ENCODE peak calls at places on chromosomes 3 and 15, in four cellular contexts. One of them, this sample, is unnamed.
A peak's percentile ranks its signal among the peaks of the same experiment; 100 is the strongest.

GRCh38 chr3:177431525-177432255 is 234.4 kb upstream of the TBL1XR1 start:
- DNase-seq in A549: no peak
- DNase-seq in bronchial epithelial cell: no peak
- DNase-seq in A673: peak; percentile 19
- DNase-seq in this sample: peak; percentile 61

GRCh38 chr3:113948015-113948917 is 453 bp downstream of the ZDHHC23 start:
- DNase-seq in bronchial epithelial cell: peak; percentile 14
- DNase-seq in A549: peak; percentile 18
- DNase-seq in A673: peak; percentile 26
- DNase-seq in this sample: no peak

GRCh38 chr3:187325632-187326031 is 34.1 kb upstream of the MASP1 start:
- DNase-seq in A673: peak; percentile 10
- DNase-seq in A549: no peak
- DNase-seq in bronchial epithelial cell: no peak
- DNase-seq in this sample: no peak

GRCh38 chr15:95259513-95259912 is 1028.2 kb downstream of the MCTP2 start:
- DNase-seq in A673: peak; percentile 89
- DNase-seq in A549: peak; percentile 81
- DNase-seq in bronchial epithelial cell: peak; percentile 71
- DNase-seq in this sample: peak; percentile 89

GRCh38 chr3:99925584-99925983 is 107.9 kb downstream of the CMSS1 start:
- DNase-seq in A673: peak; percentile 45
- DNase-seq in A549: peak; percentile 30
- DNase-seq in bronchial epithelial cell: peak; percentile 79
- DNase-seq in this sample: peak; percentile 91

GRCh38 chr3:151226088-151226563 is 23.1 kb upstream of the GPR171 start:
- DNase-seq in A673: peak; percentile 9
- DNase-seq in bronchial epithelial cell: peak; percentile 97
- DNase-seq in A549: peak; percentile 66
- DNase-seq in this sample: peak; percentile 88

GRCh38 chr3:14775574-14775973 is 43.2 kb upstream of the FGD5 start:
- DNase-seq in A673: no peak
- DNase-seq in bronchial epithelial cell: no peak
- DNase-seq in A549: no peak
- DNase-seq in this sample: no peak

GRCh38 chr15:94951538-94951937 is 720.2 kb downstream of the MCTP2 start:
- DNase-seq in A673: peak; percentile 7
- DNase-seq in bronchial epithelial cell: no peak
- DNase-seq in A549: no peak
- DNase-seq in this sample: no peak

GRCh38 chr15:39645138-39645975 is 64.5 kb downstream of the THBS1 start:
- DNase-seq in A673: no peak
- DNase-seq in A549: no peak
- DNase-seq in bronchial epithelial cell: no peak
- DNase-seq in this sample: no peak

GRCh38 chr15:91864669-91865068 is 11.2 kb downstream of the SLCO3A1 start:
- DNase-seq in bronchial epithelial cell: no peak
- DNase-seq in A673: no peak
- DNase-seq in A549: no peak
- DNase-seq in this sample: no peak

GRCh38 chr15:65980824-65981456 is 111.6 kb downstream of the RAB11A start:
- DNase-seq in bronchial epithelial cell: peak; percentile 81
- DNase-seq in A549: peak; percentile 76
- DNase-seq in A673: peak; percentile 77
- DNase-seq in this sample: peak; percentile 78

GRCh38 chr3:24520941-24521305 is 26.3 kb upstream of the THRB start:
- DNase-seq in A549: no peak
- DNase-seq in A673: no peak
- DNase-seq in bronchial epithelial cell: no peak
- DNase-seq in this sample: no peak
- H3K4me3 ChIP-seq in A549: peak overlapping the region; percentile 73
- H3K4me3 ChIP-seq in A673: peak overlapping the region; percentile 40
- H3K4me3 ChIP-seq in bronchial epithelial cell: peak overlapping the region; percentile 61
- H3K4me3 ChIP-seq in this sample: peak overlapping the region; percentile 62

GRCh38 chr3:44989141-44989540 is 13.1 kb downstream of the EXOSC7 start:
- DNase-seq in A673: no peak
- DNase-seq in bronchial epithelial cell: no peak
- DNase-seq in A549: no peak
- DNase-seq in this sample: no peak

GRCh38 chr3:44991326-44991725 is 15.3 kb downstream of the EXOSC7 start:
- DNase-seq in A673: no peak
- DNase-seq in A549: no peak
- DNase-seq in bronchial epithelial cell: no peak
- DNase-seq in this sample: no peak

GRCh38 chr3:44989636-44990373 is 13.8 kb downstream of the EXOSC7 start:
- DNase-seq in A549: no peak
- DNase-seq in A673: no peak
- DNase-seq in bronchial epithelial cell: no peak
- DNase-seq in this sample: no peak

GRCh38 chr3:44987318-44987717 is 11.3 kb downstream of the EXOSC7 start:
- DNase-seq in A549: no peak
- DNase-seq in A673: no peak
- DNase-seq in bronchial epithelial cell: no peak
- DNase-seq in this sample: no peak

DNA sequence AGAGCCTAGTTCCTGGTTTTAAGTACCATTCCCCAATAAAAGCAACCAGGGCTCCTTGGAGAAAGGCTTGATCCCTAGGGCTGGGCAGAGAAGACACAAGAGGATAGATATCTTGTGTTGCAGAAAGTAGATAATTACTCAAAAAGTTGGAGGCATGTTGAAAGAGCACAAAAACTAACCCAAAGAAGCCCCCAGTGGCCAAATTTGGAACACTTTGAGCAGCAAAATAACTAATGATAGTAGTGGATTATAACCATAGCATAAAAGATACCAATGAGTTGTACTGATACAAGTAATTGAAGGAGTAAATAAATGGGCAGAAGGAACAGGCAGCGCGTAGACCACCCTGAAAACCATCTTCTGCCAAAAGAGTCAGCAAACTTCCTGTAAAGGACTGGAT is 12.0 kb downstream of the EXOSC7 start:
- DNase-seq in A673: peak; percentile 43
- DNase-seq in A549: no peak
- DNase-seq in bronchial epithelial cell: no peak
- DNase-seq in this sample: peak; percentile 18
- TF ChIP-seq CTCF in A673: peak; percentile 50
- TF ChIP-seq CTCF in A549: peak; percentile 21
- TF ChIP-seq CTCF in bronchial epithelial cell: peak; percentile 9
- TF ChIP-seq CTCF in this sample: peak; percentile 61

GRCh38 chr3:128215800-128216495 is 62.7 kb downstream of the EEFSEC start:
- DNase-seq in A549: no peak
- DNase-seq in bronchial epithelial cell: no peak
- DNase-seq in A673: no peak
- DNase-seq in this sample: no peak

GRCh38 chr3:128217702-128218475 is 64.6 kb downstream of the EEFSEC start:
- DNase-seq in A549: no peak
- DNase-seq in A673: peak; percentile 62
- DNase-seq in bronchial epithelial cell: peak; percentile 12
- DNase-seq in this sample: peak; percentile 61

GRCh38 chr3:128218476-128218829 is 65.2 kb downstream of the EEFSEC start:
- DNase-seq in bronchial epithelial cell: no peak
- DNase-seq in A673: no peak
- DNase-seq in A549: no peak
- DNase-seq in this sample: no peak

GRCh38 chr3:128218858-128219257 is 65.6 kb downstream of the EEFSEC start:
- DNase-seq in bronchial epithelial cell: no peak
- DNase-seq in A673: no peak
- DNase-seq in A549: no peak
- DNase-seq in this sample: no peak

GRCh38 chr3:128215290-128215689 is 62.0 kb downstream of the EEFSEC start:
- DNase-seq in A549: no peak
- DNase-seq in A673: no peak
- DNase-seq in bronchial epithelial cell: no peak
- DNase-seq in this sample: no peak
- H3K4me3 ChIP-seq in A549: no peak overlapping the region
- H3K4me3 ChIP-seq in A673: no peak overlapping the region
- H3K4me3 ChIP-seq in bronchial epithelial cell: no peak overlapping the region
- H3K4me3 ChIP-seq in this sample: no peak overlapping the region

GRCh38 chr3:127495821-127496220 is 94.7 kb downstream of the TPRA1 start:
- DNase-seq in bronchial epithelial cell: no peak
- DNase-seq in A549: no peak
- DNase-seq in A673: no peak
- DNase-seq in this sample: no peak
- TF ChIP-seq CTCF in bronchial epithelial cell: no peak
- TF ChIP-seq CTCF in A549: no peak
- TF ChIP-seq CTCF in A673: no peak
- TF ChIP-seq CTCF in this sample: no peak

DNA sequence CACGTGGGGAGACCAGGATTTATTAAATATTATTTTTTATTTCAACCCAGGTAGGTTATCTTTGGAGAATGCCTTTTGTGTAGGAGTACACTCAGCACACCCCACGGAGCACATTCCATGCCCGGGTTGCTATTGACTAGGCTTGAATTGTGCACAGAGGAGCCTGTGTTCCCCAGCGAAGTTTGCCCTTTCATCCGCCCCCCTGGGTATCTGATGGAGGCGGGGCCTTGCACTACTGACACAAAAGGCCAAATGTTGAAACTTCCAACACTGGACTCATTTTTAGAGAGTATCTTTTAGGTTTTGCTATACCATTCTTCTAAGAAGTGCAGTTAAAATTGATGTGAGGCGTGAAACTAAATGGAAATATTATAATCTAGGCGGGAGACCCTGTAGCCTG is 39.3 kb upstream of the PPP4R2 start:
- DNase-seq in bronchial epithelial cell: no peak
- DNase-seq in A549: no peak
- DNase-seq in A673: no peak
- DNase-seq in this sample: no peak
- H3K4me3 ChIP-seq in bronchial epithelial cell: no peak overlapping the region
- H3K4me3 ChIP-seq in A549: no peak overlapping the region
- H3K4me3 ChIP-seq in A673: no peak overlapping the region
- H3K4me3 ChIP-seq in this sample: no peak overlapping the region

GRCh38 chr3:107506458-107506857 is 16.3 kb upstream of the BBX start:
- DNase-seq in A549: no peak
- DNase-seq in bronchial epithelial cell: peak; percentile 59
- DNase-seq in A673: no peak
- DNase-seq in this sample: no peak

GRCh38 chr3:107516475-107516874 is 6.3 kb upstream of the BBX start:
- DNase-seq in bronchial epithelial cell: no peak
- DNase-seq in A549: no peak
- DNase-seq in A673: no peak
- DNase-seq in this sample: no peak

GRCh38 chr3:107514453-107514852 is 8.3 kb upstream of the BBX start:
- DNase-seq in A673: no peak
- DNase-seq in bronchial epithelial cell: no peak
- DNase-seq in A549: no peak
- DNase-seq in this sample: no peak

GRCh38 chr3:107508331-107508730 is 14.4 kb upstream of the BBX start:
- DNase-seq in bronchial epithelial cell: no peak
- DNase-seq in A673: no peak
- DNase-seq in A549: no peak
- DNase-seq in this sample: no peak

DNA sequence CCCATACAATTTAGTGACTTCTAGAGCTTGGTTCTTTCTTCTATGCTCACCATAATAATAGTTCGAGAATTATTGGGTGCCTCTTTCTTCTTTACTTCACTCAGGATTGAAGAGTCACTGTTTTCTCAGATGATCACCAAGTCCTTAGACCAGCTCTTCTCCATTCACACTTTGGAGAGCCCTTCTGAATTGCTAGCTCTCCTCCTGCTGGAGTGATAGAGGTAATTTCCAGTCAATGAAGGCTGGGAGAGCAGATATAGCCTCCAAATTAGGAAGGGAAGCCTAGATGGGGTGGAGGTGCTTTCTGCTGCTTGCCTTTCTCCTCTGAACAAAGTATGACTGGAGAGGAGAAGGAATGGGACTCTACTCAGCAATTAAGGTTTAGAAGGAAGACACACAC is 10.7 kb upstream of the BBX start:
- DNase-seq in bronchial epithelial cell: no peak
- DNase-seq in A549: peak; percentile 5
- DNase-seq in A673: no peak
- DNase-seq in this sample: no peak
- TF ChIP-seq CTCF in bronchial epithelial cell: no peak
- TF ChIP-seq CTCF in A549: no peak
- TF ChIP-seq CTCF in A673: no peak
- TF ChIP-seq CTCF in this sample: no peak

DNA sequence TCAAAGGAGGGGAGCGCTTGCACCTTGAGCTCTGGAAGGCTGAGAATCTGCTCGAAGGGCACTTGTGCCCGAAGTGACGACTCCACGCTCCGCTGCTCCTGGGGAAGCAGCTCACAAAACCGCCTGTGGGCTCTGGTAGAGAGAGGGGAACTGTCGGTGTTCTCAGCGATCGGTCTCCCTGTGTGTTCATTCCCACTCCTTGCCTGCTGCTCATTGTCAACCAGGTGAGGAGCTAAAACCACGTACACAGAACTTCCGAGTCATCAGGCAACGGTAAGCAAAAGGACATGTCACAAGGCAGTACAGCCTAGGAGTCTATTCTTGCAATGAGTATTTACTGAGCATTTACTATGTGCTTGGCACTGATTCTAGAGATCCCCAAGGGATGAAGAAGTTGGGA is 1.5 kb downstream of the CIB1 start:
- DNase-seq in bronchial epithelial cell: peak; percentile 55
- DNase-seq in A549: no peak
- DNase-seq in A673: no peak
- DNase-seq in this sample: no peak
- H3K4me3 ChIP-seq in bronchial epithelial cell: no peak overlapping the region
- H3K4me3 ChIP-seq in A549: peak overlapping the region; percentile 85
- H3K4me3 ChIP-seq in A673: no peak overlapping the region
- H3K4me3 ChIP-seq in this sample: peak overlapping the region; percentile 87

DNA sequence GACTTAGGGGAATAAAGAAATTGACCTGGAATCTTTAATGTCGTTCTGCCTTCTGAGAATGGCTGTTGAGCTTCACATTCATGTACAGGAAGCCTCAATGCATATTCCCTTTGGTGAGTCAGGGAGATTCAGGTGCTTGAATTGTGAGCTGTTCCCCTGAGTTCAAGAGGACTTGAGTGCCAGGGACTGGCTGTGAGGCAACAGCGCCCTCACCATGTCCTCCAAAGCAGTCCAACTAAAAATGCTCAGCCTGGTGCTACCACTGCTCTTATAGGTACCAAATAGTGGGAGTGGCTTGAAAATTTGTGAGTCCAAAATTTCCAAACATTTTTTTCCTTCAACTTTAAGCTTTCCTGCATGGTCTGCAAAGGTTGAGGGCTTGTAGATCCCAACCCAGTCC is 54.1 kb downstream of the LEO1 start:
- DNase-seq in A673: peak; percentile 49
- DNase-seq in bronchial epithelial cell: peak; percentile 66
- DNase-seq in A549: peak; percentile 89
- DNase-seq in this sample: peak; percentile 17
- TF ChIP-seq CTCF in A673: peak; percentile 65
- TF ChIP-seq CTCF in bronchial epithelial cell: peak; percentile 67
- TF ChIP-seq CTCF in A549: peak; percentile 76
- TF ChIP-seq CTCF in this sample: peak; percentile 13

This sample was measured in fibroblast of the aortic adventitia.